ENCODE peak calls at places on chromosomes 7 and 10, in eight cellular contexts. One of them, this sample, is unnamed.

GRCh38 chr10:67261300-67261797 is 335.5 kb downstream of the LRRTM3 start:
- DNase-seq in iris pigment epithelial cell: no peak
- DNase-seq in hippocampal formation: no peak
- DNase-seq in GM12892: no peak
- DNase-seq in stimulated activated CD4-positive, alpha-beta T cell treated with anti-CD3 and anti-CD28 coated beads, TNF-alpha, amount 100 ng/mL, for 24 hours: no peak
- DNase-seq in dorsolateral prefrontal cortex: no peak
- DNase-seq in RPMI8226: no peak
- DNase-seq in T-helper 1 cell: no peak
- DNase-seq in this sample: no peak

GRCh38 chr7:46139079-46139478 is 218.0 kb upstream of the IGFBP3 start:
- DNase-seq in GM12892: no peak
- DNase-seq in hippocampal formation: no peak
- DNase-seq in dorsolateral prefrontal cortex: no peak
- DNase-seq in T-helper 1 cell: no peak
- DNase-seq in stimulated activated CD4-positive, alpha-beta T cell treated with anti-CD3 and anti-CD28 coated beads, TNF-alpha, amount 100 ng/mL, for 24 hours: no peak
- DNase-seq in RPMI8226: no peak
- DNase-seq in iris pigment epithelial cell: peak
- DNase-seq in this sample: no peak

GRCh38 chr7:15889501-15889900 is 203.0 kb upstream of the MEOX2 start:
- DNase-seq in hippocampal formation: no peak
- DNase-seq in RPMI8226: peak
- DNase-seq in T-helper 1 cell: no peak
- DNase-seq in iris pigment epithelial cell: peak
- DNase-seq in GM12892: no peak
- DNase-seq in dorsolateral prefrontal cortex: no peak
- DNase-seq in stimulated activated CD4-positive, alpha-beta T cell treated with anti-CD3 and anti-CD28 coated beads, TNF-alpha, amount 100 ng/mL, for 24 hours: no peak
- DNase-seq in this sample: no peak

GRCh38 chr10:133309720-133310398 is 1.1 kb downstream of the ZNF511 start:
- DNase-seq in hippocampal formation: no peak
- DNase-seq in stimulated activated CD4-positive, alpha-beta T cell treated with anti-CD3 and anti-CD28 coated beads, TNF-alpha, amount 100 ng/mL, for 24 hours: no peak
- DNase-seq in GM12892: no peak
- DNase-seq in RPMI8226: no peak
- DNase-seq in dorsolateral prefrontal cortex: no peak
- DNase-seq in iris pigment epithelial cell: no peak
- DNase-seq in T-helper 1 cell: no peak
- DNase-seq in this sample: no peak

GRCh38 chr7:97145068-97145467 is 27.6 kb downstream of the SDHAF3 start:
- DNase-seq in hippocampal formation: no peak
- DNase-seq in iris pigment epithelial cell: peak
- DNase-seq in GM12892: no peak
- DNase-seq in T-helper 1 cell: peak
- DNase-seq in RPMI8226: peak
- DNase-seq in stimulated activated CD4-positive, alpha-beta T cell treated with anti-CD3 and anti-CD28 coated beads, TNF-alpha, amount 100 ng/mL, for 24 hours: no peak
- DNase-seq in dorsolateral prefrontal cortex: no peak
- DNase-seq in this sample: peak

GRCh38 chr7:28142650-28143049 is 37.9 kb downstream of the JAZF1 start:
- DNase-seq in iris pigment epithelial cell: no peak
- DNase-seq in stimulated activated CD4-positive, alpha-beta T cell treated with anti-CD3 and anti-CD28 coated beads, TNF-alpha, amount 100 ng/mL, for 24 hours: no peak
- DNase-seq in dorsolateral prefrontal cortex: peak
- DNase-seq in hippocampal formation: peak
- DNase-seq in RPMI8226: no peak
- DNase-seq in T-helper 1 cell: no peak
- DNase-seq in GM12892: no peak
- DNase-seq in this sample: no peak

GRCh38 chr7:44275829-44276570 is 49.4 kb downstream of the CAMK2B start:
- DNase-seq in GM12892: no peak
- DNase-seq in T-helper 1 cell: no peak
- DNase-seq in hippocampal formation: no peak
- DNase-seq in dorsolateral prefrontal cortex: no peak
- DNase-seq in stimulated activated CD4-positive, alpha-beta T cell treated with anti-CD3 and anti-CD28 coated beads, TNF-alpha, amount 100 ng/mL, for 24 hours: no peak
- DNase-seq in iris pigment epithelial cell: no peak
- DNase-seq in RPMI8226: no peak
- DNase-seq in this sample: no peak

GRCh38 chr7:34486371-34486770 is 171.6 kb upstream of the NPSR1 start:
- DNase-seq in stimulated activated CD4-positive, alpha-beta T cell treated with anti-CD3 and anti-CD28 coated beads, TNF-alpha, amount 100 ng/mL, for 24 hours: no peak
- DNase-seq in T-helper 1 cell: no peak
- DNase-seq in dorsolateral prefrontal cortex: no peak
- DNase-seq in RPMI8226: no peak
- DNase-seq in GM12892: no peak
- DNase-seq in hippocampal formation: peak
- DNase-seq in iris pigment epithelial cell: no peak
- DNase-seq in this sample: peak

GRCh38 chr7:11297764-11298163 is 324.1 kb downstream of the PHF14 start:
- DNase-seq in RPMI8226: no peak
- DNase-seq in dorsolateral prefrontal cortex: no peak
- DNase-seq in GM12892: no peak
- DNase-seq in stimulated activated CD4-positive, alpha-beta T cell treated with anti-CD3 and anti-CD28 coated beads, TNF-alpha, amount 100 ng/mL, for 24 hours: no peak
- DNase-seq in hippocampal formation: no peak
- DNase-seq in T-helper 1 cell: no peak
- DNase-seq in iris pigment epithelial cell: no peak
- DNase-seq in this sample: no peak

GRCh38 chr7:158672975-158673374 is 31.6 kb downstream of the NCAPG2 start:
- DNase-seq in T-helper 1 cell: no peak
- DNase-seq in GM12892: no peak
- DNase-seq in dorsolateral prefrontal cortex: no peak
- DNase-seq in iris pigment epithelial cell: peak
- DNase-seq in hippocampal formation: no peak
- DNase-seq in stimulated activated CD4-positive, alpha-beta T cell treated with anti-CD3 and anti-CD28 coated beads, TNF-alpha, amount 100 ng/mL, for 24 hours: no peak
- DNase-seq in RPMI8226: no peak
- DNase-seq in this sample: no peak

This sample was measured in NCI-H1092.